ENCODE peak calls at places on chromosome 22, in five cellular contexts. One of them, this sample, is unnamed.

GRCh38 chr22:20531404-20532181 is 24.2 kb downstream of the MED15 start:
- DNase-seq in fibroblast of lung: peak
- DNase-seq in amygdala: peak
- DNase-seq in dorsolateral prefrontal cortex: peak
- DNase-seq in NCI-H1048: no peak
- DNase-seq in this sample: peak

GRCh38 chr22:46797355-46797754 is 34.9 kb downstream of the TBC1D22A start:
- DNase-seq in dorsolateral prefrontal cortex: no peak
- DNase-seq in amygdala: no peak
- DNase-seq in NCI-H1048: no peak
- DNase-seq in fibroblast of lung: peak
- DNase-seq in this sample: no peak

GRCh38 chr22:27045103-27045940 is 387.9 kb downstream of the MIAT start:
- DNase-seq in amygdala: no peak
- DNase-seq in fibroblast of lung: peak
- DNase-seq in NCI-H1048: peak
- DNase-seq in dorsolateral prefrontal cortex: no peak
- DNase-seq in this sample: no peak

GRCh38 chr22:38832005-38832978 is 11.5 kb downstream of the NPTXR start:
- DNase-seq in amygdala: peak
- DNase-seq in fibroblast of lung: no peak
- DNase-seq in dorsolateral prefrontal cortex: peak
- DNase-seq in NCI-H1048: no peak
- DNase-seq in this sample: no peak

GRCh38 chr22:42000466-42000865 is 1.9 kb downstream of the WBP2NL start:
- DNase-seq in amygdala: no peak
- DNase-seq in fibroblast of lung: no peak
- DNase-seq in dorsolateral prefrontal cortex: no peak
- DNase-seq in NCI-H1048: no peak
- DNase-seq in this sample: no peak

GRCh38 chr22:49365191-49365837 is 462.4 kb downstream of the BRD1 start:
- DNase-seq in NCI-H1048: no peak
- DNase-seq in dorsolateral prefrontal cortex: no peak
- DNase-seq in amygdala: no peak
- DNase-seq in fibroblast of lung: no peak
- DNase-seq in this sample: no peak

GRCh38 chr22:29780220-29780619 is 13.1 kb downstream of the UQCR10 start:
- DNase-seq in dorsolateral prefrontal cortex: no peak
- DNase-seq in fibroblast of lung: no peak
- DNase-seq in amygdala: no peak
- DNase-seq in NCI-H1048: no peak
- DNase-seq in this sample: no peak

GRCh38 chr22:39478461-39478860 is 21.6 kb downstream of the MGAT3 start:
- DNase-seq in NCI-H1048: no peak
- DNase-seq in amygdala: no peak
- DNase-seq in dorsolateral prefrontal cortex: no peak
- DNase-seq in fibroblast of lung: no peak
- DNase-seq in this sample: no peak